ENCODE peak calls at places on chromosomes 2 and 18, in eight cellular contexts. T, X, O, Y, M, N, R and K are unnamed samples.

GRCh38 chr2:119136872-119137271 is 21.7 kb downstream of the C1QL2 start:
- DNase-seq in T (no peak), X (no peak), O (no peak), Y (no peak), M (no peak), N (peak), R (no peak), K (no peak)

GRCh38 chr18:9810216-9810804 is 75.5 kb upstream of the TXNDC2 start:
- DNase-seq in T (no peak), X (no peak), O (no peak), Y (no peak), M (no peak), N (no peak), R (no peak), K (no peak)

GRCh38 chr2:24359129-24359528 is 1.2 kb downstream of the ITSN2 start:
- DNase-seq in T (no peak), X (no peak), O (no peak), Y (no peak), M (no peak), N (no peak), R (no peak), K (no peak)

GRCh38 chr2:240149943-240150784 is 9.7 kb upstream of the OTOS start:
- DNase-seq in T (no peak), X (peak), O (peak), Y (peak), M (no peak), N (no peak), R (peak), K (no peak)

GRCh38 chr18:3966246-3966984 is 488.7 kb downstream of the DLGAP1 start:
- DNase-seq in T (no peak), X (no peak), O (no peak), Y (no peak), M (no peak), N (no peak), R (no peak), K (no peak)

GRCh38 chr2:99524056-99524455 is 34.2 kb upstream of the REV1 start:
- DNase-seq in T (no peak), X (no peak), O (no peak), Y (no peak), M (no peak), N (no peak), R (no peak), K (no peak)

GRCh38 chr18:2134364-2134763 is 436.9 kb downstream of the METTL4 start:
- DNase-seq in T (no peak), X (no peak), O (no peak), Y (no peak), M (no peak), N (no peak), R (no peak), K (no peak)

GRCh38 chr2:217286833-217287232 is 427.0 kb upstream of the TNP1 start:
- DNase-seq in T (no peak), X (no peak), O (no peak), Y (peak), M (no peak), N (no peak), R (no peak), K (no peak)

GRCh38 chr18:57207124-57207916 is 60.4 kb downstream of the BOD1L2 start:
- DNase-seq in T (no peak), X (no peak), O (no peak), Y (no peak), M (no peak), N (no peak), R (no peak), K (no peak)

GRCh38 chr2:170365686-170366085 is 187.7 kb downstream of the MYO3B start:
- DNase-seq in T (no peak), X (no peak), O (no peak), Y (no peak), M (no peak), N (no peak), R (no peak), K (no peak)

GRCh38 chr2:3251974-3252373 is 125.6 kb downstream of the EIPR1 start:
- DNase-seq in T (no peak), X (no peak), O (no peak), Y (peak), M (no peak), N (no peak), R (no peak), K (no peak)

GRCh38 chr2:44943693-44944101 is 2.2 kb downstream of the SIX3 start:
- DNase-seq in T (no peak), X (no peak), O (no peak), Y (no peak), M (no peak), N (peak), R (no peak), K (no peak)

GRCh38 chr2:196468394-196468793 is 171.1 kb upstream of the CCDC150 start:
- DNase-seq in T (no peak), X (no peak), O (no peak), Y (no peak), M (no peak), N (no peak), R (no peak), K (no peak)

GRCh38 chr2:229774237-229774636 is 59.9 kb upstream of the DNER start:
- DNase-seq in T (no peak), X (no peak), O (no peak), Y (no peak), M (no peak), N (no peak), R (no peak), K (no peak)

GRCh38 chr2:111624401-111625156 is 259.4 kb downstream of the ANAPC1 start:
- DNase-seq in T (no peak), X (no peak), O (peak), Y (no peak), M (no peak), N (no peak), R (no peak), K (peak)

GRCh38 chr2:128622371-128622770 is 303.7 kb upstream of the HS6ST1 start:
- DNase-seq in T (no peak), X (no peak), O (no peak), Y (no peak), M (peak), N (peak), R (no peak), K (no peak)

GRCh38 chr18:39698436-39698835 is 2132.8 kb upstream of the CELF4 start:
- DNase-seq in T (no peak), X (no peak), O (no peak), Y (no peak), M (no peak), N (no peak), R (no peak), K (no peak)

DNA sequence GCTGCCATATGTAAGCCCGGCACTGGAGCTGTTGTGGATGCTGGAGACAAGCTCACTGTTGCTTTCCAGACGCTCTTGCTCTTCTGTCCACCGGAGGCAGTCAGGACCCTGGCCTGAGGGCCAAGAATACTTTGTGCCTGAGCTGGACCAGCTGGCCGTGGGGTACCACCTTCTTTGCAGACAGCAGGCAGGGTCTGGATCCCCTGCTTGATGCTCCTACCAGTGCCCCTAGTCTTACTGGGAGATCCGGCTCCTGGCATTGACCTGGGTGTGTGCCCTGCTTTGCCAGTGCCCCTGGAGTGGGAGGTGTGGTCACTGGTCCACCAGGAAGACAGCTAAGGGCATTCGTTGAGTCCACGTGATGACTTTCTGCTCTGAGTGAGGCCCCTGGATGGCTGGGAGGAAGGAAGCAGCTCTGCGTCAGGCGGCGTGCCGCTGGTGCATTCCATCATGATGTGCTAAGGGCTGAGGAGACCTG is 59.3 kb downstream of the LRRFIP1 start:
- DNase-seq in T (no peak), X (no peak), O (no peak), Y (no peak), M (no peak), N (peak), R (no peak), K (no peak)
- TF ChIP-seq CTCF in T (peak), X (peak), O (no peak), Y (peak), M (no peak), N (no peak), R (peak), K (peak)

DNA sequence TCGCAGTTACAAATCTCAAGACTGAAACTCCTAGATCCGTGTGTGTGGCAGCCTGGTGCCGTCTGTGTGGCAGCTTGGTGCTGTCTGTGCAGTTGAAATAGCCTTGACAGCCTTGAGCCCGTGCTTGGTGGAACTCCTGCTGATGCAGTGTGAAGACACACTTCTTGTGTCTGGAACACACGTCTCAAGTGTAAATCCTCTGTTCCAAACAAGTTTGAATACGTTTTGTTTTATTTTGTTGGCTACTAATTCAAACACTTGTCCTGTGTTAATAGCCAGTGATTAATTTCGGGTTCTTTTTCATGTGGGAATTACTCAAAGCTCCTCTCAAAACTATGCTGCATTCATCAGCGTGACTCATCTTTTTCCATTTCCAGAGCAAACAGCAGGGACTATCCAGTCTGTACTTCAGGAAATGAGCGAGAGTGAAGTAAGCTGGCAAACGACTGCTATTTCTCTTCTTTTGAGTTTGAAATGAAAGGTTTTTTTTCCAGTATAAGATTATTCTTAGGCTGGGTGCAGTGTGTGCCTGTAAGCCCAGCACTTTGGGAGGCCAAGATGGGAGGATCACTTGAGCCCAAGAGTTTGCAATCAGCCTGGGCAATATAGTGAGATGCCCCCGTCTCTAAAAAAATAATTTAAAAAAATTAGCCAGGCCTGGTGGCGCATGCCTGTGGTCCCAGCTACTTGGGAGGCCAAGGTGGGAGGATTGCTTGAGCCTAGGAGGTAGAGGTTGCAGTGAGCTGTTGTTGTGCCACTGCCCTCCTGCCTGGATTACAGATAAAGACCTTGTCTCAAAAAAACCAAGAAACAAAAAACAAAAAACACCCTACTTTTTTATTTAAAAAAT is 152.9 kb downstream of the SPP2 start:
- DNase-seq in T (peak), X (no peak), O (peak), Y (peak), M (no peak), N (no peak), R (peak), K (peak)
- TF ChIP-seq CTCF in T (no peak), X (no peak), O (no peak), Y (peak), M (no peak), N (no peak), R (no peak), K (no peak)

DNA sequence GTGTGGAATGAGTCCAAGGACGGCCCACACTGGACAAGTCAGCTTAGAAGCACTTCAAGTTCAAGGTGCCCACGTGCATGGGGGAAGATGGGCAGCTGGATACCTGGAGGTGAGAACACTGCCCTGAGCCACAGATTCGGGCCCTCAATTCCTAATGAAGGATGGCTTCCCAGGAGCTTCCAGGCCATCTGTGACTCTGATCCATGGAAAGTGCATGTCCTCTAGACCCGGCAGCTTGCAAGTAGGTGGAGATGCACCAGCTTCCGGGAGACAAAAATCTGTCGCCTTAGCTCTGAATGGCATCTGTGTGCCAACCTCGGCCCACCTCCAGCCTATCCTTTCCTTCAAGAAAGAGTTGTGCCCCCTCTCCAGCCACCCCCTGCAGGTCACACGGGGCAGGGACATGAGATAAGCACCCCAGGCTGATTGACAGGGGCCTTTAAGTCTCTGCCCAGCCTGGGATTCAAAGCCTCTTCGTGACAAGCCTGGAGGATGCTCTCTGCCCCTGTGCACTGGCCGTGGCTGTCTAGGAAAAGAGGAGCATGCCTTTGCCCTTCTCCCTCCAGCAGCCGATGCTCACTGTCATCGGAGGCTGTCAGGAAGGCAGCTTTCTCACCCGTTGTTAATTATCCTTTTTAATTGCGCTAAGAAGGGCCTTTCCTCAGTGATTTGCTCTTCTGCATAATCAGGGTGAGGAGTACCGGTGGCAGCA is 65.5 kb downstream of the BIN1 start:
- DNase-seq in T (no peak), X (no peak), O (no peak), Y (no peak), M (no peak), N (no peak), R (no peak), K (no peak)
- TF ChIP-seq CTCF in T (no peak), X (no peak), O (no peak), Y (no peak), M (no peak), N (no peak), R (no peak), K (no peak)

DNA sequence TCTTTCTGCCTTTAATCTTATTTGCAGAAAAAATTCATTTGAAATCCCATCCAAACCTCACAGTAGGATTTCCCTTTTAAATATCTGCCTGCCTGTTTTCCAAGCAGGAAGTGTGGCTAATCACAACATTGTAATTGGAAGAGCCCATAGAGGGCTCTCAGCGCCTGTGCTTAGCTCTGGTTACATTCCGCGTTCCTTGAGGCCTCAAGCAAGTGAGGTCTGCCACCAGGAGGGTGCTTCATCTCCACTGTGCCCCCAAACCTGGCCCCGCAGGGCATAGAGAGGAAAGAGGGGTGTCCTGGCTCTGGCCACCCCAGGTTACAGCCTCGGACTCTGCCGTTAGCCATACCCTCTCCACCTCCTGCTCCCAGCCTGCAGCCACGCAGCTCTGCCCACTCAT is 214.8 kb downstream of the SP3 start:
- DNase-seq in T (no peak), X (no peak), O (no peak), Y (no peak), M (no peak), N (no peak), R (no peak), K (no peak)
- TF ChIP-seq CTCF in T (no peak), X (no peak), O (no peak), Y (peak), M (no peak), N (no peak), R (no peak), K (peak)

DNA sequence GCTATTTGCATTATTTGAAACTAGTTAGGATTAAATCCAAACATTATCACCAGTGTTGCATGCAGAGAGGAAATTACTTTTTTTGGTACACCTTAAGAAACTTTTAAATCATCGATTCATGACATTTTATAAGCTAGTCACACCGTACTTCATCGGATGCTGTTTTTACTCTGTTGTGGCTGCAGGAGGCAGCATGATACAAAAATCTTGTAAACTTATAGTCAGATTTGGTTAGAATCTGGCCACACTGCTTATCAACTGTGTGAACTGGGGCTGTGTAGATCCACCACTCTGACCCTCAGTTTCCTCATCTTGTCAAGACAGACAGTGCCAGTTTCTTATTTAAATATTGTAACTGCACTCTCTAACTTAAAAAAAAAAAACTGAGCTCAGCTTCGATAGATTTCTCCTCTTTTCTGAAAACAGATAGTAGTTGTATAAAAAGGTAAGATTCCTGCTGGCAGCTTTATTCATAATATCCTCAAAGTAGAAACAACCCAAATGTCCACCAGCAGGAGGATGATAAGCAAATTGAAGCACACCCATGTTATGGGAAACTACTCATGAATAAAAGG is 77.8 kb downstream of the RAPGEF4 start:
- DNase-seq in T (no peak), X (no peak), O (peak), Y (no peak), M (no peak), N (no peak), R (no peak), K (no peak)
- TF ChIP-seq CTCF in T (peak), X (no peak), O (peak), Y (peak), M (peak), N (peak), R (peak), K (peak)

DNA sequence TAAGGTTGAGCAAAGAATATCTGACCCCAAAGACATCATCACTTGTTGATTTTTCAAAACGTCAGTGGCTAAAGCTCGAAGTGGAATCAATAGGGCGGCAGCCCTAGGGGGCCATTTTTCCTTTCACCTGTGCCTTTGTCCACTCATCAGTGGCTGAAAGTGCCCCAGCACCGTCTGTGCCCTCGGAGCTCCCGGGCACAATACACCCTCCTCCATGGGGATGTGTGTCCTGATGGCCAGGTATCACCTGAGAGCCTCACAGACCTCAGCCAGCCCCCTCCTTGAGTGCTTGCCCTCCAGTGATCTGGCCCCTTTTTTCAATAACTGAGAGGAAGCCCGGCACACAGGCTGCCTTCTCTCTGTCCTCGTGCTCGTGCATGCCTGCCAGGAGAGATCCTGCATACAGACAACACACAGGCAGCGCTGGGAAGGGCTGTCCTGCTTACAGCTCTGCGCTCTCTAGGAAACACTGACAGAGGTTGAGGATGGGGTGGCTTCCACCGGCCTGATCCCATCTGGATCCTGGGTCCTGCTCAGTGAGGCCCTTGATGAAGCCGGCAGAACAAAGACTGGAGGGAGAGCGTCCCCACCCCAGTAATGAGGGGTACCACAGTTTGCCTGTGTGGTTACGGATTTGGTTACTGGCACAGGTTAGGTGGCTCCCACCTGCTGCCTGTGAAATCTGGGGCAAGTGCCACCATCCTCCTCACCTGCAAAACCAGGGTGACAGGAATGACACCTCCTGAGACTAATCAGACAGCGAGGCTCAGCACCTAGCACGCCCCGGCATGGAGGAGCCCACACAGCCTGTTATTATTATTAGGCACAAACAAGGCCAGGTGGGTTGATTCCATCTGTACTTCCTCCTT is 197.5 kb upstream of the RAB6C start:
- DNase-seq in T (no peak), X (no peak), O (no peak), Y (no peak), M (no peak), N (no peak), R (no peak), K (no peak)
- TF ChIP-seq CTCF in T (no peak), X (no peak), O (no peak), Y (no peak), M (no peak), N (no peak), R (no peak), K (no peak)

GRCh38 chr2:46298522-46299351 is 1.5 kb downstream of the EPAS1 start:
- DNase-seq in T (no peak), X (peak), O (peak), Y (no peak), M (peak), N (peak), R (peak), K (no peak)
- TF ChIP-seq CTCF in T (peak), X (peak), O (peak), Y (peak), M (peak), N (peak), R (no peak), K (peak)

GRCh38 chr2:234564719-234565118 is 67.8 kb upstream of the ARL4C start:
- DNase-seq in T (no peak), X (no peak), O (no peak), Y (no peak), M (no peak), N (no peak), R (no peak), K (peak)
- TF ChIP-seq CTCF in T (no peak), X (no peak), O (no peak), Y (peak), M (no peak), N (no peak), R (no peak), K (peak)

GRCh38 chr18:24799176-24799575 is 338.7 kb downstream of the HRH4 start:
- DNase-seq in T (no peak), X (no peak), O (no peak), Y (no peak), M (no peak), N (no peak), R (no peak), K (no peak)
- TF ChIP-seq CTCF in T (no peak), X (no peak), O (no peak), Y (no peak), M (no peak), N (no peak), R (no peak), K (no peak)

GRCh38 chr2:62631160-62632085 is 74.1 kb upstream of the EHBP1 start:
- DNase-seq in T (no peak), X (no peak), O (no peak), Y (no peak), M (no peak), N (no peak), R (no peak), K (no peak)

GRCh38 chr2:62624855-62625254 is 80.7 kb upstream of the EHBP1 start:
- DNase-seq in T (no peak), X (no peak), O (no peak), Y (no peak), M (no peak), N (no peak), R (no peak), K (no peak)

GRCh38 chr2:62627667-62628066 is 77.8 kb upstream of the EHBP1 start:
- DNase-seq in T (no peak), X (no peak), O (no peak), Y (no peak), M (no peak), N (peak), R (no peak), K (no peak)
- TF ChIP-seq CTCF in T (no peak), X (no peak), O (no peak), Y (no peak), M (no peak), N (no peak), R (no peak), K (no peak)